ENCODE peak calls at places on chromosomes 5 and 9, in five cellular contexts. One of them, this sample, is unnamed.

GRCh38 chr9:99134893-99135341 is 30.0 kb downstream of the TGFBR1 start:
- DNase-seq in stimulated activated CD4-positive, alpha-beta T cell treated with anti-CD3 and anti-CD28 coated beads, TNF-alpha, amount 100 ng/mL, for 1 hour: no peak
- DNase-seq in kidney tubule cell: peak; percentile 67
- DNase-seq in CD8-positive, alpha-beta memory T cell: no peak
- DNase-seq in effector CD4-positive, alpha-beta T cell: no peak
- DNase-seq in this sample: no peak

GRCh38 chr9:87381050-87381711 is 116.5 kb upstream of the DAPK1 start:
- DNase-seq in stimulated activated CD4-positive, alpha-beta T cell treated with anti-CD3 and anti-CD28 coated beads, TNF-alpha, amount 100 ng/mL, for 1 hour: no peak
- DNase-seq in effector CD4-positive, alpha-beta T cell: no peak
- DNase-seq in kidney tubule cell: no peak
- DNase-seq in CD8-positive, alpha-beta memory T cell: no peak
- DNase-seq in this sample: no peak

GRCh38 chr9:132018957-132019405 is 60.7 kb downstream of the MED27 start:
- DNase-seq in stimulated activated CD4-positive, alpha-beta T cell treated with anti-CD3 and anti-CD28 coated beads, TNF-alpha, amount 100 ng/mL, for 1 hour: no peak
- DNase-seq in CD8-positive, alpha-beta memory T cell: no peak
- DNase-seq in kidney tubule cell: no peak
- DNase-seq in effector CD4-positive, alpha-beta T cell: no peak
- DNase-seq in this sample: no peak

GRCh38 chr5:143355710-143356109 is 47.8 kb downstream of the NR3C1 start:
- DNase-seq in CD8-positive, alpha-beta memory T cell: peak; percentile 38
- DNase-seq in kidney tubule cell: peak; percentile 87
- DNase-seq in effector CD4-positive, alpha-beta T cell: peak; percentile 68
- DNase-seq in stimulated activated CD4-positive, alpha-beta T cell treated with anti-CD3 and anti-CD28 coated beads, TNF-alpha, amount 100 ng/mL, for 1 hour: peak; percentile 39
- DNase-seq in this sample: no peak

GRCh38 chr9:16871358-16872151 is 1.1 kb upstream of the BNC2 start:
- DNase-seq in stimulated activated CD4-positive, alpha-beta T cell treated with anti-CD3 and anti-CD28 coated beads, TNF-alpha, amount 100 ng/mL, for 1 hour: no peak
- DNase-seq in CD8-positive, alpha-beta memory T cell: no peak
- DNase-seq in kidney tubule cell: peak; percentile 60
- DNase-seq in effector CD4-positive, alpha-beta T cell: no peak
- DNase-seq in this sample: no peak

GRCh38 chr9:17330097-17330496 is 195.3 kb downstream of the CNTLN start:
- DNase-seq in CD8-positive, alpha-beta memory T cell: no peak
- DNase-seq in effector CD4-positive, alpha-beta T cell: no peak
- DNase-seq in kidney tubule cell: no peak
- DNase-seq in stimulated activated CD4-positive, alpha-beta T cell treated with anti-CD3 and anti-CD28 coated beads, TNF-alpha, amount 100 ng/mL, for 1 hour: no peak
- DNase-seq in this sample: no peak

GRCh38 chr5:66342316-66342715 is 198.2 kb downstream of the SREK1 start:
- DNase-seq in effector CD4-positive, alpha-beta T cell: no peak
- DNase-seq in stimulated activated CD4-positive, alpha-beta T cell treated with anti-CD3 and anti-CD28 coated beads, TNF-alpha, amount 100 ng/mL, for 1 hour: no peak
- DNase-seq in kidney tubule cell: no peak
- DNase-seq in CD8-positive, alpha-beta memory T cell: no peak
- DNase-seq in this sample: no peak

GRCh38 chr5:34762321-34762871 is 76.6 kb upstream of the TTC23L start:
- DNase-seq in kidney tubule cell: no peak
- DNase-seq in effector CD4-positive, alpha-beta T cell: no peak
- DNase-seq in CD8-positive, alpha-beta memory T cell: no peak
- DNase-seq in stimulated activated CD4-positive, alpha-beta T cell treated with anti-CD3 and anti-CD28 coated beads, TNF-alpha, amount 100 ng/mL, for 1 hour: no peak
- DNase-seq in this sample: no peak

GRCh38 chr5:131607903-131608540 is 27.0 kb downstream of the RAPGEF6 start:
- DNase-seq in CD8-positive, alpha-beta memory T cell: no peak
- DNase-seq in kidney tubule cell: no peak
- DNase-seq in effector CD4-positive, alpha-beta T cell: no peak
- DNase-seq in stimulated activated CD4-positive, alpha-beta T cell treated with anti-CD3 and anti-CD28 coated beads, TNF-alpha, amount 100 ng/mL, for 1 hour: no peak
- DNase-seq in this sample: no peak

GRCh38 chr9:127817881-127818434 is 15.3 kb downstream of the FPGS start:
- DNase-seq in stimulated activated CD4-positive, alpha-beta T cell treated with anti-CD3 and anti-CD28 coated beads, TNF-alpha, amount 100 ng/mL, for 1 hour: no peak
- DNase-seq in kidney tubule cell: no peak
- DNase-seq in effector CD4-positive, alpha-beta T cell: no peak
- DNase-seq in CD8-positive, alpha-beta memory T cell: no peak
- DNase-seq in this sample: no peak

GRCh38 chr9:129263836-129264235 is 85.8 kb upstream of the IER5L start:
- DNase-seq in CD8-positive, alpha-beta memory T cell: no peak
- DNase-seq in stimulated activated CD4-positive, alpha-beta T cell treated with anti-CD3 and anti-CD28 coated beads, TNF-alpha, amount 100 ng/mL, for 1 hour: no peak
- DNase-seq in effector CD4-positive, alpha-beta T cell: no peak
- DNase-seq in kidney tubule cell: no peak
- DNase-seq in this sample: no peak

GRCh38 chr9:124164800-124165199 is 92.9 kb upstream of the NEK6 start:
- DNase-seq in effector CD4-positive, alpha-beta T cell: no peak
- DNase-seq in kidney tubule cell: no peak
- DNase-seq in stimulated activated CD4-positive, alpha-beta T cell treated with anti-CD3 and anti-CD28 coated beads, TNF-alpha, amount 100 ng/mL, for 1 hour: no peak
- DNase-seq in CD8-positive, alpha-beta memory T cell: no peak
- DNase-seq in this sample: no peak

GRCh38 chr5:138459311-138459710 is 6.0 kb upstream of the EGR1 start:
- DNase-seq in CD8-positive, alpha-beta memory T cell: peak; percentile 80
- DNase-seq in kidney tubule cell: no peak
- DNase-seq in stimulated activated CD4-positive, alpha-beta T cell treated with anti-CD3 and anti-CD28 coated beads, TNF-alpha, amount 100 ng/mL, for 1 hour: peak; percentile 77
- DNase-seq in effector CD4-positive, alpha-beta T cell: peak; percentile 72
- DNase-seq in this sample: peak; percentile 58

GRCh38 chr9:95096807-95097206 is 220.7 kb downstream of the FANCC start:
- DNase-seq in kidney tubule cell: no peak
- DNase-seq in effector CD4-positive, alpha-beta T cell: no peak
- DNase-seq in CD8-positive, alpha-beta memory T cell: no peak
- DNase-seq in stimulated activated CD4-positive, alpha-beta T cell treated with anti-CD3 and anti-CD28 coated beads, TNF-alpha, amount 100 ng/mL, for 1 hour: no peak
- DNase-seq in this sample: no peak

GRCh38 chr5:76294573-76294972 is 108.5 kb upstream of the IQGAP2 start:
- DNase-seq in stimulated activated CD4-positive, alpha-beta T cell treated with anti-CD3 and anti-CD28 coated beads, TNF-alpha, amount 100 ng/mL, for 1 hour: no peak
- DNase-seq in kidney tubule cell: peak; percentile 22
- DNase-seq in effector CD4-positive, alpha-beta T cell: no peak
- DNase-seq in CD8-positive, alpha-beta memory T cell: no peak
- DNase-seq in this sample: no peak

GRCh38 chr5:166625210-166625865 is 1666.1 kb upstream of the WWC1 start:
- DNase-seq in CD8-positive, alpha-beta memory T cell: no peak
- DNase-seq in effector CD4-positive, alpha-beta T cell: no peak
- DNase-seq in stimulated activated CD4-positive, alpha-beta T cell treated with anti-CD3 and anti-CD28 coated beads, TNF-alpha, amount 100 ng/mL, for 1 hour: no peak
- DNase-seq in kidney tubule cell: peak; percentile 55
- DNase-seq in this sample: no peak